ENCODE peak calls at places on chromosomes 5 and 9, in nine cellular contexts. K is foreskin keratinocyte, N is hypothalamus, U is ureter, D is GM04503, Z is tibial artery, V is substantia nigra, B is retina, J is iris pigment epithelial cell. Y is an unnamed sample.

GRCh38 chr5:9869616-9870288 is 239.6 kb upstream of the TAS2R1 start:
- DNase-seq in K (peak), U (no peak), N (no peak), B (no peak), J (peak), V (no peak), D (peak), Z (no peak), Y (no peak)

GRCh38 chr5:179126506-179126991 is 66.4 kb downstream of the ZNF354C start:
- DNase-seq in Z (no peak), N (no peak), V (no peak), B (no peak), J (no peak), D (no peak), U (peak), K (no peak), Y (peak)

GRCh38 chr5:149730620-149731331 is 666 bp downstream of the PPARGC1B start:
- DNase-seq in U (peak), D (no peak), Z (peak), J (peak), N (peak), V (no peak), K (peak), B (peak), Y (peak)

GRCh38 chr9:99109522-99109921 is 4.6 kb downstream of the TGFBR1 start:
- DNase-seq in J (peak), K (no peak), D (peak), U (no peak), N (no peak), Z (peak), V (no peak), B (no peak), Y (no peak)

GRCh38 chr9:123329329-123329955 is 26.6 kb upstream of the CRB2 start:
- DNase-seq in D (no peak), K (peak), N (no peak), V (no peak), B (no peak), J (no peak), U (peak), Z (no peak), Y (peak)

GRCh38 chr9:109469646-109470358 is 28.3 kb downstream of the PTPN3 start:
- DNase-seq in D (peak), J (peak), V (no peak), N (peak), U (peak), B (peak), K (peak), Z (peak), Y (peak)

GRCh38 chr9:88041447-88041846 is 67.1 kb upstream of the CDK20 start:
- DNase-seq in U (no peak), N (no peak), K (no peak), D (no peak), V (no peak), Z (no peak), B (peak), J (peak), Y (no peak)

GRCh38 chr5:154749496-154749895 is 5.7 kb upstream of the LARP1 start:
- DNase-seq in N (no peak), V (no peak), Z (no peak), D (no peak), B (no peak), K (no peak), J (no peak), U (no peak), Y (no peak)